ENCODE peak calls at places on chromosomes 3 and 15, in five cellular contexts. C is ACHN, G is hippocampal formation, D is NAMALWA, P is psoas muscle. X is an unnamed sample.

GRCh38 chr15:71424765-71425164 is 309.5 kb downstream of the THSD4 start:
- DNase-seq in C (no peak), G (no peak), D (no peak), P (no peak), X (no peak)

GRCh38 chr15:62067448-62068044 is 769 bp downstream of the C2CD4A start:
- DNase-seq in C (peak), G (no peak), D (no peak), P (peak), X (no peak)

GRCh38 chr15:63818191-63818590 is 15.6 kb downstream of the HERC1 start:
- DNase-seq in C (no peak), G (peak), D (no peak), P (no peak), X (no peak)

GRCh38 chr15:77819841-77820728 is 187.4 kb upstream of the LINGO1 start:
- DNase-seq in C (peak), G (no peak), D (no peak), P (no peak), X (no peak)

GRCh38 chr3:17730318-17730967 is 12.0 kb downstream of the TBC1D5 start:
- DNase-seq in C (peak), G (no peak), D (no peak), P (no peak), X (no peak)

GRCh38 chr15:77087213-77087612 is 16.3 kb upstream of the TSPAN3 start:
- DNase-seq in C (no peak), G (no peak), D (no peak), P (no peak), X (no peak)

GRCh38 chr3:66463054-66463631 is 37.7 kb downstream of the LRIG1 start:
- DNase-seq in C (no peak), G (no peak), D (no peak), P (no peak), X (no peak)

GRCh38 chr15:52294881-52295420 is 653 bp downstream of the MYO5C start:
- DNase-seq in C (no peak), G (no peak), D (no peak), P (no peak), X (no peak)

GRCh38 chr3:58013973-58014649 is 5.9 kb downstream of the FLNB start:
- DNase-seq in C (no peak), G (no peak), D (no peak), P (peak), X (no peak)